ENCODE peak calls at places on chromosomes 13 and 19, in four cellular contexts. A, W, S and Q are unnamed samples.

GRCh38 chr19:29576761-29577661 is 29.1 kb upstream of the POP4 start:
- DNase-seq in S (peak), W (peak), A (peak), Q (no peak)

GRCh38 chr13:73618275-73618865 is 515.8 kb downstream of the KLF12 start:
- DNase-seq in S (no peak), A (no peak), W (no peak), Q (no peak)

GRCh38 chr19:42166336-42166735 is 34.1 kb upstream of the POU2F2 start:
- DNase-seq in A (no peak), S (no peak), W (no peak), Q (no peak)

GRCh38 chr19:1446713-1447564 is 3.0 kb upstream of the APC2 start:
- DNase-seq in W (peak), S (no peak), A (no peak), Q (no peak)

GRCh38 chr13:30898721-30899188 is 7.3 kb upstream of the MEDAG start:
- DNase-seq in W (no peak), A (peak), S (no peak), Q (no peak)

GRCh38 chr13:77429320-77430142 is 102.6 kb upstream of the MYCBP2 start:
- DNase-seq in A (no peak), S (peak), W (no peak), Q (no peak)

GRCh38 chr19:1585243-1585580 is 7.5 kb downstream of the MBD3 start:
- DNase-seq in A (no peak), S (no peak), W (no peak), Q (no peak)

GRCh38 chr13:107834717-107835116 is 380.6 kb downstream of the LIG4 start:
- DNase-seq in W (no peak), A (peak), S (no peak), Q (no peak)

GRCh38 chr19:21841081-21841783 is 5.2 kb upstream of the ZNF43 start:
- DNase-seq in W (no peak), S (no peak), A (no peak), Q (no peak)

GRCh38 chr13:72505376-72505775 is 222.1 kb downstream of the MZT1 start:
- DNase-seq in W (no peak), A (no peak), S (no peak), Q (no peak)

GRCh38 chr13:75480691-75481175 is 1.2 kb downstream of the TBC1D4 start:
- DNase-seq in W (peak), S (no peak), A (peak), Q (peak)

GRCh38 chr19:17339088-17339741 is 1.9 kb downstream of the GTPBP3 start:
- DNase-seq in S (no peak), W (peak), A (no peak), Q (peak)

GRCh38 chr13:98273824-98274786 is 97.0 kb upstream of the RNF113B start:
- DNase-seq in S (no peak), A (peak), W (no peak), Q (no peak)

GRCh38 chr19:20661150-20661819 is at the start of gene ZNF626:
- DNase-seq in S (no peak), W (peak), A (peak), Q (peak)

GRCh38 chr19:34996978-34997640 is 3.0 kb upstream of the GRAMD1A start:
- DNase-seq in A (no peak), W (no peak), S (no peak), Q (no peak)

GRCh38 chr19:51024924-51025323 is 1.5 kb downstream of the KLK11 start:
- DNase-seq in W (no peak), S (no peak), A (no peak), Q (no peak)

GRCh38 chr13:35767256-35767981 is 290.9 kb upstream of the MAB21L1 start:
- DNase-seq in W (no peak), A (no peak), S (no peak), Q (no peak)

GRCh38 chr19:35046461-35046860 is 4.9 kb downstream of the HPN start:
- DNase-seq in A (no peak), W (no peak), S (no peak), Q (no peak)

GRCh38 chr13:113935523-113935922 is 38.4 kb downstream of the C13orf46 start:
- DNase-seq in S (no peak), A (no peak), W (no peak), Q (no peak)

GRCh38 chr13:98315466-98315865 is 138.4 kb upstream of the RNF113B start:
- DNase-seq in S (no peak), W (no peak), A (peak), Q (no peak)

GRCh38 chr19:6014551-6015135 is 36.7 kb upstream of the RANBP3 start:
- DNase-seq in A (no peak), S (no peak), W (no peak), Q (no peak)

GRCh38 chr13:91313103-91313502 is 34.4 kb upstream of the MIR17HG start:
- DNase-seq in S (no peak), A (peak), W (no peak), Q (no peak)

GRCh38 chr19:53224606-53225005 is 30.1 kb downstream of the ZNF677 start:
- DNase-seq in W (no peak), S (no peak), A (no peak), Q (no peak)

GRCh38 chr19:35407619-35408018 is 36.8 kb downstream of the GPR42 start:
- DNase-seq in S (no peak), A (no peak), W (no peak), Q (no peak)

GRCh38 chr13:40878823-40879222 is 89.4 kb downstream of the SLC25A15 start:
- DNase-seq in A (no peak), W (no peak), S (no peak), Q (no peak)

GRCh38 chr13:77981191-77981925 is 62.7 kb upstream of the EDNRB start:
- DNase-seq in A (peak), S (no peak), W (no peak), Q (no peak)

GRCh38 chr19:18433735-18434398 is 4.1 kb downstream of the ISYNA1 start:
- DNase-seq in S (no peak), W (peak), A (no peak), Q (peak)

GRCh38 chr19:2223959-2224358 is 12.2 kb downstream of the PLEKHJ1 start:
- DNase-seq in A (no peak), S (no peak), W (no peak), Q (no peak)

GRCh38 chr19:29371766-29372415 is 153.9 kb upstream of the VSTM2B start:
- DNase-seq in W (peak), A (no peak), S (no peak), Q (no peak)

GRCh38 chr13:41216160-41216559 is 21.8 kb upstream of the KBTBD7 start:
- DNase-seq in A (peak), W (no peak), S (no peak), Q (no peak)

GRCh38 chr19:28330831-28331230 is 882.1 kb downstream of the UQCRFS1 start:
- DNase-seq in S (no peak), W (no peak), A (no peak), Q (no peak)

GRCh38 chr19:40658031-40658430 is 32.4 kb downstream of the NUMBL start:
- DNase-seq in W (no peak), S (no peak), A (no peak), Q (no peak)

GRCh38 chr13:100234524-100235136 is 145.7 kb downstream of the PCCA start:
- DNase-seq in S (no peak), A (peak), W (no peak), Q (no peak)

GRCh38 chr19:15379083-15379995 is at the start of gene AKAP8:
- DNase-seq in S (peak), W (peak), A (peak), Q (peak)

GRCh38 chr19:15381864-15382263 is 2.3 kb upstream of the AKAP8 start:
- DNase-seq in S (no peak), A (no peak), W (no peak), Q (no peak)

GRCh38 chr19:15379996-15380647 is 535 bp upstream of the AKAP8 start:
- DNase-seq in W (peak), A (peak), S (no peak), Q (peak)

GRCh38 chr19:15381429-15381828 is 1.8 kb upstream of the AKAP8 start:
- DNase-seq in S (no peak), A (no peak), W (no peak), Q (no peak)

GRCh38 chr19:15378529-15379082 is 981 bp downstream of the AKAP8 start:
- DNase-seq in W (no peak), S (no peak), A (peak), Q (peak)
- TF ChIP-seq CHD1 in W (no peak), S (peak), A (no peak), Q (no peak)

GRCh38 chr19:57803594-57804325 is 11.0 kb downstream of the ZNF552 start:
- DNase-seq in A (peak), W (peak), S (no peak), Q (no peak)
- TF ChIP-seq CHD1 in A (no peak), W (no peak), S (no peak), Q (no peak)

DNA sequence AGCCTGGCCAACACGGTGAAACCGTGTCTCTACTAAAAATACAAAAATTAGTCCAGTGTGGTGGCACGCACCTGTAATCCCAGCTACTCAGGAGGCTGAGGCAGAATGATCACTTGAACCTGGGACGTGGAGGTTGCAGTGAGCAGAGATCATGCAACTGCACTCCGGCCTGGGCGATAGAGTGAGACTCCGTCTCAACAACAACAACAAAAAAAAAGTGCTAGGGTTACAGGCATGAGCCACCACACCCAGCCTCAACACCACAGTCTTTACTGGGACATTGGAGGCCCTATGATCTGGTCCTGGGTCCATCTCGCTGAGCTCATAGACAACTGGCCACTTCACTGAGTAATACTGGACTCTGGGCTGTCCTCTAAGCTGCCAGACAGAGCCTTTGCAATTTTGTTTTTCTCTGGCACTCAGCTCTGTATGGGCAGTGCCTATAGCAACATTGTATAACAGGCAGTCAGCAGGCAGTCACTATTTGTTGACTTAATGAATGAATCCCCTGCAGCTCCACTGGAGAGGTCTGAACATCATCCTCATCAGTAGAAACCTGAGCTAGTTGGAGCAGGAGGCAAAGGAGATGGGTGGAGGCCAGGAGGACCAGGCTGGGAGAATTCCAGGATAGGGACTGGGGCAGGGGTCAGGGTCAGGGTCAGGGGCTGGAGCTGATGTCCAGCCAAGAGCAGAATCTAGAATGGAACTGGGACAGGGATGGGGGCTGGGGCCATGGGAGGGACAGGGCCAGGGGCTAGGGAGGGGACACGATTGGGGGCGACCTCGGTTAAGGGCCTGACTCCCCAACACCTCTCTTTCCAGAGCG is 8.1 kb downstream of the BLOC1S3 start:
- DNase-seq in W (no peak), S (no peak), A (peak), Q (peak)
- TF ChIP-seq CHD1 in W (no peak), S (no peak), A (no peak), Q (no peak)

GRCh38 chr19:3471954-3472655 is 8.2 kb downstream of the SMIM24 start:
- DNase-seq in S (no peak), A (no peak), W (peak), Q (peak)

GRCh38 chr19:3475449-3475848 is 4.9 kb downstream of the SMIM24 start:
- DNase-seq in W (no peak), S (no peak), A (no peak), Q (no peak)

GRCh38 chr19:3476830-3477229 is 3.5 kb downstream of the SMIM24 start:
- DNase-seq in A (no peak), W (no peak), S (no peak), Q (no peak)

GRCh38 chr19:3474015-3474414 is 6.3 kb downstream of the SMIM24 start:
- DNase-seq in S (no peak), A (no peak), W (no peak), Q (no peak)

DNA sequence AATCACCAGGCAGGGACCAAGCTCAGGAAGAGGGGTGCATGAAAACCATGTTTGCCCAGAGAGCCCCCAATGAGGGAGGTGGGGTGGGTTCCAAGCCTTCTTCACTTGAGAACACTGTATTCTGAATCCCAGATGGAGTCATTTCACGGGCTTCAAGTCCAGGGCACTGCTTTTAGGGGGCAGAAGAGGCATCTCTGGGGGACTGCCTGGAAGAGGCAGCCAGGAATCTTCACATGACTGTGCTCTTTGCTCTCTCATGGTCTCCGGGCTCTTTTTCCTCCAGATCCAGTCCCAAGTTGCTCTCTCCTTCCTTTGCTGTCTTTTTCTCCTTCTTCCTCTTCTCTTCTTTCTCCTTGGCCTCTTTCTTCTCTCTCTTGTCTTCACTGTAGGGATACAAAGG is 5.7 kb downstream of the SMIM24 start:
- DNase-seq in A (no peak), S (no peak), W (no peak), Q (no peak)
- TF ChIP-seq CHD1 in A (no peak), S (no peak), W (no peak), Q (no peak)

GRCh38 chr13:42270160-42270856 is 1.6 kb upstream of the AKAP11 start:
- DNase-seq in A (no peak), S (no peak), W (no peak), Q (no peak)

GRCh38 chr13:42272776-42273175 is 824 bp downstream of the AKAP11 start:
- DNase-seq in A (no peak), W (no peak), S (no peak), Q (no peak)

GRCh38 chr13:42271337-42272114 is 426 bp upstream of the AKAP11 start:
- DNase-seq in W (peak), S (peak), A (peak), Q (peak)

GRCh38 chr13:42270857-42271215 is 1.1 kb upstream of the AKAP11 start:
- DNase-seq in A (no peak), W (no peak), S (no peak), Q (no peak)

GRCh38 chr13:42272115-42272756 is at the start of gene AKAP11:
- DNase-seq in S (no peak), A (peak), W (peak), Q (peak)
- TF ChIP-seq CHD1 in S (peak), A (no peak), W (no peak), Q (peak)

DNA sequence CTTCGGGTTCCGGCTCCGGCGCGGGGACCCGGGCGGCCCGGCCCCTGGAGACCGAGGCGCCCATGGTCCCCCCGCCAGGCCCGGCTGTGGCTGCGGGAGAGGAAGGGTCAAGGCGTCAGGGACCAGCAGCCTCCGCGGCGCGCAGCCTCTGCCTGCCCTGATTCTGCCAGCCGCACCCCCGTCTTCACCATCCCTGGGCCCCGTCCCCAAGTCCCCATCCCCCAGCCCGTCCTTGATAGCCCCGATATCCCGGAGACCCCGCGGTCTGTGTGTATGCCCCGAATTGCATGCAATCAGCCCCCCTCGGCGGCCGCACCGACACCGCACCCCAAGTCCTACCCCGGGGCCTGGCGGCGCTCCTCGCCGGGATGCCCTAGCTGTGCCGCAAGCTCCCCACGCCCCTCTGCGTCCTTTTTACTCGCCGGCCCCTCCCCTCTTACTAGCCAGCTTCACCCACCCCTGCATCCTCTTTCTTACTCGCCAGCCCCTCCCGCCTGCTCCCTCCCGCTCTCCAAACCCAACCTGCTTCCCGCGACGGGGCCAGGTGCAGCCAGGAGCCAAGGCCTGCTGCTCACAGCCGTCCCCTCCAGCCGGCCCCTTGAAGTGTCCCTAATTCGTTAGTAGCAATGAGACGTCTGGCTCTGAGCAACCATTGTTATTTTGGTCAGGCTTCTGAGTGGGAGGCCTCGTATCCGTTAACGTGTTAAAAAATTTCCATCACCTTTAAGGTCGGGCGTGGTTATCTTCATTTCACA is at the start of gene FBXO27:
- DNase-seq in S (no peak), A (no peak), W (peak), Q (peak)
- TF ChIP-seq CHD1 in S (no peak), A (no peak), W (no peak), Q (no peak)

DNA sequence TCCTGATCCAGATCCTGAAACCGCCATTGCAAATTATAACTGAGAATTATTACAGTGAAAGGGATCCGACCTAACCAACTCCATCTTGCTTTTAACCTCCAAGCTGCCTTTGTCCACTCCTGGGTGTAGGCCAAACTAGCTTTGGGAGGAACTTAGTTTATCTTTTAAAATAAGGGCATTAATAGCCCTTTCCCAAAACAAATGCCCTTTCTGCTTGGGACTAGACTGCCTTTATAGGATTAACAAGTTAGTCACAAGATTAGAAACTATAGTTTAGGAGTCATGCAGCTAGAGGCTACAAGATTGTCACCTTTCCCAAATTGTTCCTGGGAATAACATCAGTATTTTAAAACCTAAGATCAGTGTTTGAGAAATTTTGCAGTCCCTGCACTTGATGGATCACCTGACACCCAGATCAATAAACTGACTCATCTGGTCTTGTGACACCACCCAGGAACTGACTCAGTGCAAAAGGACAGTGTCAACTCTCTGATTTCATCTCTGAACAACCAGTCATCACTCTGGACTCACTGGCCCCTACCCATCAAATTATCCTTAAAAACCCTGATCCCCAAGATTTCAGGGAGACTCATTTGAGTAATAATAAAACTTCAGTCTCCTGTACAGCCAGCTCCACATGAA is 4.1 kb upstream of the ZNF841 start:
- DNase-seq in S (no peak), W (no peak), A (no peak), Q (no peak)
- TF ChIP-seq CHD1 in S (no peak), W (no peak), A (no peak), Q (no peak)

GRCh38 chr19:36489920-36490415 is 607 bp upstream of the ZNF566 start:
- DNase-seq in S (peak), A (peak), W (no peak), Q (peak)
- TF ChIP-seq CHD1 in S (no peak), A (no peak), W (no peak), Q (no peak)

GRCh38 chr19:46775642-46776258 is 12.6 kb downstream of the SLC1A5 start:
- DNase-seq in W (no peak), S (no peak), A (no peak), Q (no peak)
- TF ChIP-seq CHD1 in W (no peak), S (no peak), A (no peak), Q (no peak)